ENCODE peak calls at places on chromosomes 16 and 17, in eight cellular contexts. R, H, X, B, D, N, E and S are unnamed samples.

GRCh38 chr16:64475627-64476351 is 646.1 kb downstream of the CDH11 start:
- DNase-seq in R (no peak), H (no peak), X (peak; percentile 91), B (no peak), D (no peak), N (no peak), E (no peak), S (no peak)

GRCh38 chr17:66564992-66565465 is 262.6 kb downstream of the PRKCA start:
- DNase-seq in R (peak; percentile 50), H (no peak), X (peak; percentile 48), B (no peak), D (no peak), N (no peak), E (no peak), S (no peak)

GRCh38 chr16:66858740-66859396 is 14.7 kb downstream of the CA7 start:
- DNase-seq in R (peak; percentile 28), H (peak; percentile 63), X (no peak), B (peak; percentile 47), D (peak; percentile 72), N (no peak), E (peak; percentile 56), S (no peak)

GRCh38 chr17:29256735-29257466 is 10.2 kb downstream of the CRYBA1 start:
- DNase-seq in R (peak; percentile 53), H (no peak), X (no peak), B (no peak), D (peak; percentile 68), N (no peak), E (no peak), S (no peak)

GRCh38 chr16:86512301-86512859 is 2.1 kb downstream of the FOXF1 start:
- DNase-seq in R (no peak), H (no peak), X (no peak), B (no peak), D (no peak), N (no peak), E (no peak), S (peak; percentile 31)

GRCh38 chr17:66335797-66336196 is 33.4 kb downstream of the PRKCA start:
- DNase-seq in R (no peak), H (no peak), X (no peak), B (no peak), D (no peak), N (no peak), E (no peak), S (no peak)

GRCh38 chr17:78026381-78026780 is 67.9 kb downstream of the TNRC6C start:
- DNase-seq in R (no peak), H (no peak), X (no peak), B (no peak), D (no peak), N (no peak), E (no peak), S (no peak)

GRCh38 chr16:66226762-66227161 is 139.7 kb upstream of the CDH5 start:
- DNase-seq in R (no peak), H (no peak), X (no peak), B (no peak), D (no peak), N (no peak), E (no peak), S (no peak)

GRCh38 chr16:14198603-14199002 is 127.5 kb downstream of the MRTFB start:
- DNase-seq in R (no peak), H (no peak), X (no peak), B (no peak), D (no peak), N (no peak), E (peak; percentile 15), S (peak; percentile 22)

GRCh38 chr17:71546369-71546864 is 574.4 kb upstream of the SOX9 start:
- DNase-seq in R (no peak), H (no peak), X (no peak), B (no peak), D (no peak), N (no peak), E (no peak), S (no peak)

GRCh38 chr16:28204211-28204610 is 7.6 kb downstream of the XPO6 start:
- DNase-seq in R (no peak), H (no peak), X (no peak), B (no peak), D (no peak), N (no peak), E (no peak), S (no peak)

GRCh38 chr16:28202147-28202746 is 9.5 kb downstream of the XPO6 start:
- DNase-seq in R (no peak), H (no peak), X (no peak), B (no peak), D (no peak), N (no peak), E (no peak), S (peak; percentile 47)

GRCh38 chr16:28205117-28205899 is 6.5 kb downstream of the XPO6 start:
- DNase-seq in R (no peak), H (no peak), X (no peak), B (no peak), D (no peak), N (no peak), E (no peak), S (no peak)

GRCh38 chr16:28205974-28206373 is 5.8 kb downstream of the XPO6 start:
- DNase-seq in R (no peak), H (no peak), X (no peak), B (no peak), D (no peak), N (no peak), E (no peak), S (no peak)

GRCh38 chr16:28204622-28205021 is 7.1 kb downstream of the XPO6 start:
- DNase-seq in R (no peak), H (no peak), X (no peak), B (no peak), D (no peak), N (no peak), E (no peak), S (no peak)
- TF ChIP-seq CTCF in R (no peak), H (no peak), X (no peak), B (no peak), D (no peak), N (no peak), E (no peak), S (no peak)

GRCh38 chr17:75774471-75774987 is 9.5 kb upstream of the GALK1 start:
- DNase-seq in R (no peak), H (no peak), X (no peak), B (no peak), D (no peak), N (peak; percentile 64), E (no peak), S (no peak)

GRCh38 chr17:75769536-75769935 is 4.5 kb upstream of the GALK1 start:
- DNase-seq in R (no peak), H (no peak), X (no peak), B (no peak), D (no peak), N (peak; percentile 44), E (no peak), S (no peak)

GRCh38 chr17:75773121-75773807 is 8.3 kb upstream of the GALK1 start:
- DNase-seq in R (no peak), H (no peak), X (no peak), B (no peak), D (no peak), N (peak; percentile 64), E (no peak), S (no peak)

GRCh38 chr17:75773808-75774470 is 8.9 kb upstream of the GALK1 start:
- DNase-seq in R (no peak), H (no peak), X (no peak), B (no peak), D (no peak), N (peak; percentile 69), E (no peak), S (no peak)

GRCh38 chr17:75771334-75772281 is 6.6 kb upstream of the GALK1 start:
- DNase-seq in R (peak; percentile 26), H (no peak), X (no peak), B (no peak), D (no peak), N (peak; percentile 59), E (no peak), S (no peak)
- TF ChIP-seq CTCF in R (no peak), H (peak; percentile 17), X (peak; percentile 47), B (peak; percentile 35), D (peak; percentile 42), N (no peak), E (no peak), S (no peak)

DNA sequence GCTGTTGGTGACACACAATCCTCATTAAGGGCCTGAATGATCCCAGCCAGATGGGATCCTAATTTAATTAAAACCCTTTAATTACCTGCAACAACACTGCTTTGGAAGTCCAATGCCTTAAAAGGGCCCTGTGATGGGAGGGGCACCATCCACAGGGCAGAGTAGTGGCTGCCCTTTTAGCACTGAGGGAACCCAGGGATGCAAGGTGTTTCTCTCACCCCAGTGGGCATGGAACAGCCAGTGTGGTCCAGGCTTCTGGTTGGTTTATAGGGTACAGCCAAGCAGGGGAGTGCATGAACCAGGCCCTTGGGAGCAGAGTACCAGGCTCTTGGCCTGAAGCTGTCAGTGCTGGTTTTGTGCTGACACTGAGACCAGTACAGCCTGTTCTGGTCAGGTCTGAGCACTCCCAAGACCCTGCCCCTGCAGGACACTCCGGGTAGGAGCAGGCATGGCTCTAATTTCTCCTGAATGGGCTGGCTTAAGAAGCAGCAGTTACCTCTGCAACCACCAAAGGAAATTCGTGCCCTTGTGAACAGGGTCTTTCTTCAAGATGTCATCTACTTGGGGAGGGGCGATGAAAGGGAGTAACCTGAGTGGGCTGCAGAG is 9.9 kb downstream of the NXPH3 start:
- DNase-seq in R (no peak), H (no peak), X (no peak), B (peak; percentile 72), D (no peak), N (no peak), E (no peak), S (no peak)
- TF ChIP-seq CTCF in R (peak; percentile 14), H (peak; percentile 53), X (peak; percentile 59), B (no peak), D (peak; percentile 47), N (peak; percentile 16), E (no peak), S (no peak)

GRCh38 chr17:15257316-15257925 is 7.7 kb downstream of the PMP22 start:
- DNase-seq in R (peak; percentile 81), H (peak; percentile 59), X (peak; percentile 64), B (peak; percentile 74), D (peak; percentile 82), N (peak; percentile 94), E (peak; percentile 64), S (peak; percentile 76)
- TF ChIP-seq CTCF in R (peak; percentile 89), H (peak; percentile 92), X (peak; percentile 92), B (peak; percentile 97), D (peak; percentile 95), N (peak; percentile 93), E (peak; percentile 79), S (peak; percentile 87)